ENCODE peak calls at places on chromosomes 7 and 10, in six cellular contexts. One of them, this sample, is unnamed. For H3K4me1 and H3K36me3, the result is how much of the 10 kb centered on the place peaks cover.

GRCh38 chr7:51467384-51468017 is 150.9 kb upstream of the COBL start:
- DNase-seq in trophoblast cell: no peak
- DNase-seq in cardiac muscle cell: no peak
- DNase-seq in tibial artery: no peak
- DNase-seq in heart left ventricle: no peak
- DNase-seq in CD4-positive, CD25-positive, alpha-beta regulatory T cell: no peak
- DNase-seq in this sample: peak

GRCh38 chr10:124657806-124658205 is 86.4 kb downstream of the FAM53B start:
- DNase-seq in cardiac muscle cell: peak
- DNase-seq in CD4-positive, CD25-positive, alpha-beta regulatory T cell: no peak
- DNase-seq in tibial artery: no peak
- DNase-seq in trophoblast cell: no peak
- DNase-seq in heart left ventricle: peak
- DNase-seq in this sample: no peak

GRCh38 chr7:155809332-155809946 is 2.8 kb downstream of the SHH start:
- DNase-seq in trophoblast cell: no peak
- DNase-seq in CD4-positive, CD25-positive, alpha-beta regulatory T cell: no peak
- DNase-seq in tibial artery: no peak
- DNase-seq in cardiac muscle cell: no peak
- DNase-seq in heart left ventricle: no peak
- DNase-seq in this sample: no peak

GRCh38 chr10:22931948-22932347 is 4.1 kb downstream of the ARMC3 start:
- DNase-seq in CD4-positive, CD25-positive, alpha-beta regulatory T cell: no peak
- DNase-seq in cardiac muscle cell: peak
- DNase-seq in tibial artery: no peak
- DNase-seq in trophoblast cell: no peak
- DNase-seq in heart left ventricle: no peak
- DNase-seq in this sample: no peak

GRCh38 chr7:45682836-45683555 is 108.8 kb downstream of the ADCY1 start:
- DNase-seq in CD4-positive, CD25-positive, alpha-beta regulatory T cell: no peak
- DNase-seq in tibial artery: peak
- DNase-seq in cardiac muscle cell: peak
- DNase-seq in heart left ventricle: no peak
- DNase-seq in trophoblast cell: no peak
- DNase-seq in this sample: no peak

GRCh38 chr7:93799750-93800357 is 90.7 kb downstream of the TFPI2 start:
- DNase-seq in cardiac muscle cell: peak
- DNase-seq in tibial artery: no peak
- DNase-seq in CD4-positive, CD25-positive, alpha-beta regulatory T cell: no peak
- DNase-seq in heart left ventricle: no peak
- DNase-seq in trophoblast cell: no peak
- DNase-seq in this sample: no peak

GRCh38 chr10:129579228-129579627 is 112.2 kb downstream of the MGMT start:
- DNase-seq in tibial artery: no peak
- DNase-seq in trophoblast cell: no peak
- DNase-seq in CD4-positive, CD25-positive, alpha-beta regulatory T cell: no peak
- DNase-seq in cardiac muscle cell: no peak
- DNase-seq in heart left ventricle: no peak
- DNase-seq in this sample: no peak

GRCh38 chr7:29647020-29647654 is 83.5 kb downstream of the PRR15 start:
- DNase-seq in tibial artery: no peak
- DNase-seq in heart left ventricle: no peak
- DNase-seq in CD4-positive, CD25-positive, alpha-beta regulatory T cell: no peak
- DNase-seq in trophoblast cell: no peak
- DNase-seq in cardiac muscle cell: peak
- DNase-seq in this sample: no peak

GRCh38 chr7:1100386-1100785 is 12.5 kb downstream of the GPER1 start:
- DNase-seq in CD4-positive, CD25-positive, alpha-beta regulatory T cell: no peak
- DNase-seq in heart left ventricle: no peak
- DNase-seq in cardiac muscle cell: no peak
- DNase-seq in trophoblast cell: no peak
- DNase-seq in tibial artery: no peak
- DNase-seq in this sample: no peak

GRCh38 chr7:122013070-122013469 is 131.0 kb downstream of the AASS start:
- DNase-seq in cardiac muscle cell: no peak
- DNase-seq in heart left ventricle: no peak
- DNase-seq in trophoblast cell: no peak
- DNase-seq in tibial artery: no peak
- DNase-seq in CD4-positive, CD25-positive, alpha-beta regulatory T cell: no peak
- DNase-seq in this sample: no peak

GRCh38 chr7:151146761-151147160 is 20.7 kb downstream of the GBX1 start:
- DNase-seq in heart left ventricle: no peak
- DNase-seq in CD4-positive, CD25-positive, alpha-beta regulatory T cell: no peak
- DNase-seq in tibial artery: no peak
- DNase-seq in trophoblast cell: no peak
- DNase-seq in cardiac muscle cell: no peak
- DNase-seq in this sample: no peak

GRCh38 chr7:127620406-127621233 is 2.7 kb upstream of the PAX4 start:
- DNase-seq in heart left ventricle: no peak
- DNase-seq in CD4-positive, CD25-positive, alpha-beta regulatory T cell: no peak
- DNase-seq in cardiac muscle cell: no peak
- DNase-seq in trophoblast cell: no peak
- DNase-seq in tibial artery: no peak
- DNase-seq in this sample: no peak

GRCh38 chr7:1851731-1852531 is 181.9 kb downstream of the ELFN1 start:
- DNase-seq in tibial artery: peak
- DNase-seq in CD4-positive, CD25-positive, alpha-beta regulatory T cell: no peak
- DNase-seq in trophoblast cell: no peak
- DNase-seq in heart left ventricle: peak
- DNase-seq in cardiac muscle cell: no peak
- DNase-seq in this sample: no peak

GRCh38 chr7:157769016-157769869 is 432.4 kb downstream of the DNAJB6 start:
- DNase-seq in tibial artery: no peak
- DNase-seq in cardiac muscle cell: no peak
- DNase-seq in CD4-positive, CD25-positive, alpha-beta regulatory T cell: no peak
- DNase-seq in trophoblast cell: no peak
- DNase-seq in heart left ventricle: no peak
- DNase-seq in this sample: no peak

GRCh38 chr7:95907337-95907736 is 135.0 kb downstream of the DYNC1I1 start:
- DNase-seq in CD4-positive, CD25-positive, alpha-beta regulatory T cell: no peak
- DNase-seq in tibial artery: no peak
- DNase-seq in cardiac muscle cell: no peak
- DNase-seq in heart left ventricle: no peak
- DNase-seq in trophoblast cell: no peak
- DNase-seq in this sample: no peak

GRCh38 chr7:45161842-45162241 is 4.3 kb downstream of the RAMP3 start:
- DNase-seq in trophoblast cell: no peak
- DNase-seq in heart left ventricle: peak
- DNase-seq in CD4-positive, CD25-positive, alpha-beta regulatory T cell: no peak
- DNase-seq in cardiac muscle cell: no peak
- DNase-seq in tibial artery: no peak
- DNase-seq in this sample: no peak

GRCh38 chr10:68560201-68560915 is at the start of gene TET1:
- DNase-seq in heart left ventricle: peak
- DNase-seq in trophoblast cell: no peak
- DNase-seq in tibial artery: peak
- DNase-seq in CD4-positive, CD25-positive, alpha-beta regulatory T cell: peak
- DNase-seq in cardiac muscle cell: peak
- DNase-seq in this sample: peak

GRCh38 chr10:21261705-21262285 is 263.7 kb downstream of the SKIDA1 start:
- DNase-seq in cardiac muscle cell: no peak
- DNase-seq in tibial artery: no peak
- DNase-seq in heart left ventricle: no peak
- DNase-seq in CD4-positive, CD25-positive, alpha-beta regulatory T cell: no peak
- DNase-seq in trophoblast cell: no peak
- DNase-seq in this sample: no peak

GRCh38 chr7:101696-102376 is 90.5 kb upstream of the FAM20C start:
- DNase-seq in trophoblast cell: peak
- DNase-seq in cardiac muscle cell: peak
- DNase-seq in tibial artery: no peak
- DNase-seq in CD4-positive, CD25-positive, alpha-beta regulatory T cell: no peak
- DNase-seq in heart left ventricle: no peak
- DNase-seq in this sample: no peak

GRCh38 chr10:129365767-129366400 is 101.2 kb upstream of the MGMT start:
- DNase-seq in trophoblast cell: no peak
- DNase-seq in tibial artery: no peak
- DNase-seq in cardiac muscle cell: no peak
- DNase-seq in CD4-positive, CD25-positive, alpha-beta regulatory T cell: no peak
- DNase-seq in heart left ventricle: no peak
- DNase-seq in this sample: no peak

GRCh38 chr10:70174058-70174741 is 3.9 kb upstream of the SAR1A start:
- DNase-seq in trophoblast cell: no peak
- DNase-seq in tibial artery: no peak
- DNase-seq in cardiac muscle cell: no peak
- DNase-seq in heart left ventricle: no peak
- DNase-seq in CD4-positive, CD25-positive, alpha-beta regulatory T cell: peak
- DNase-seq in this sample: peak

GRCh38 chr10:70302292-70302691 is 18.5 kb upstream of the NPFFR1 start:
- DNase-seq in CD4-positive, CD25-positive, alpha-beta regulatory T cell: no peak
- DNase-seq in trophoblast cell: no peak
- DNase-seq in cardiac muscle cell: peak
- DNase-seq in tibial artery: no peak
- DNase-seq in heart left ventricle: no peak
- DNase-seq in this sample: no peak

GRCh38 chr7:3922175-3922635 is 621.2 kb downstream of the SDK1 start:
- DNase-seq in trophoblast cell: peak
- DNase-seq in cardiac muscle cell: peak
- DNase-seq in heart left ventricle: peak
- DNase-seq in CD4-positive, CD25-positive, alpha-beta regulatory T cell: no peak
- DNase-seq in tibial artery: no peak
- DNase-seq in this sample: no peak

GRCh38 chr10:3783721-3784432 is 1.1 kb downstream of the KLF6 start:
- DNase-seq in cardiac muscle cell: peak
- DNase-seq in heart left ventricle: peak
- DNase-seq in tibial artery: peak
- DNase-seq in CD4-positive, CD25-positive, alpha-beta regulatory T cell: peak
- DNase-seq in trophoblast cell: peak
- DNase-seq in this sample: peak

DNA sequence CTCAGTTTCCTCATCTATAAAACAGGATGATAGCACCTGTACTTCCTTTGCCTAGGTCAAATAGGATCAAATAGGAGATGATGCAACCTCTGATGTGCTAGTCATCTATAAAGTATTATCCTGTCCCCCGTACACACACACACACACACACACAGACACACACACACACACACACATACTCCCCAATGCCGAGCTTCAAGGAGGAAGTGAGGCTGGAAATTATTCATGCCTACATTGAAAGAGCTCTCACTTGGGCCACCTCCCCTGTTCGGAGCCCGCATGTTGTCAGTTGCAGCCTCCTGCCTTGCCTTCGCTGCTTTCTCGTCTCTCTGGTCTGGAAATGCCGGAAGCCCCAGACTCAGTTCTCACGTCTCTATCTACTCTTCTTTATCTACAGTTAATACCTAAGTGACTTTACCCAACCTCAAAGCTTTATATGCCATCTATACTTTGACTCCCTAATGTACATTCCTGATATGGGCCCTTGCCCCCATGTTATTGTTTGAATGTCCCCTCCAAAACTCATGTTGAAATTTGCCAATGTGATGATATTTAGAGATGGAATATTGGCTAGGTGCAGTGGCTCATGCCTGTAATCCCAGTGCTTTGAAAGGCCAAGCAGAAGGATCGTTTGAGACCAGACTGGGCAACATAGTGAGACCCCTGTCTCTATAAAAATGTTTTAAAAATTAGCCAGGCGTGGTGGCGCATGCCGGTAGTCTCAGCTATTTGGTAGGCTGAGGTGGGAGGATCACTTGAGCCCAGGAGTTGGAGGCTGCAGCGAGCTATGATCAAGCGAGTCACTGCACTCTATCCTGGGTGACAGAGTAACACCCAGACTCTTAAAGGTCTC is 6.9 kb upstream of the UBE2H start:
- DNase-seq in CD4-positive, CD25-positive, alpha-beta regulatory T cell: no peak
- DNase-seq in trophoblast cell: peak
- DNase-seq in cardiac muscle cell: peak
- DNase-seq in heart left ventricle: no peak
- DNase-seq in tibial artery: no peak
- DNase-seq in this sample: no peak
- H3K27ac ChIP-seq in CD4-positive, CD25-positive, alpha-beta regulatory T cell: no peak
- H3K27ac ChIP-seq in trophoblast cell: peak
- H3K27ac ChIP-seq in cardiac muscle cell: peak
- H3K27ac ChIP-seq in heart left ventricle: no peak
- H3K27ac ChIP-seq in tibial artery: no peak
- H3K27ac ChIP-seq in this sample: no peak

GRCh38 chr7:129783097-129783919 is 169.5 kb downstream of the UBE2H start:
- DNase-seq in cardiac muscle cell: no peak
- DNase-seq in trophoblast cell: no peak
- DNase-seq in CD4-positive, CD25-positive, alpha-beta regulatory T cell: no peak
- DNase-seq in tibial artery: no peak
- DNase-seq in heart left ventricle: no peak
- DNase-seq in this sample: no peak
- H3K4me1 ChIP-seq in cardiac muscle cell: under half
- H3K4me1 ChIP-seq in trophoblast cell: under half
- H3K4me1 ChIP-seq in CD4-positive, CD25-positive, alpha-beta regulatory T cell: half or more
- H3K4me1 ChIP-seq in tibial artery: half or more
- H3K4me1 ChIP-seq in heart left ventricle: under half
- H3K4me1 ChIP-seq in this sample: half or more

DNA sequence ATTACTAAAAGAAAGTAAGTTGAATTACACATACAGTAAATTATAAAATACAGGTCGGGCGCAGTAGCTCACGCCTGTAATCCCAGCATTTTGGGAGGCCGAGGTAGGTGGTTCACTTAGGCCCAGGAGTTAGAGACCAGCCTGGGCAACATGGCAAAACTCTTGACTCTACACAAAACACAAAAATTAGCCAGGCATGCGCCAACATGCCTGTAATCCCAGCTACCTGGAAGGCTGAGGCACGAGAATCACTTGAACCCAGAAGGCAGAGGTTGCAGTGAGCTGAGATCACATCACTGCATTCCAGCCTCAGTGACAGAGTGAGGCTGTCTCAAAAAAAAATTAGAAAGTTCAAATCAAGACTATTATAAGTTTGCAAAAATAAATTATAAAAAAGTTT is 174.9 kb downstream of the GALNT11 start:
- DNase-seq in tibial artery: no peak
- DNase-seq in CD4-positive, CD25-positive, alpha-beta regulatory T cell: no peak
- DNase-seq in trophoblast cell: no peak
- DNase-seq in cardiac muscle cell: no peak
- DNase-seq in heart left ventricle: no peak
- DNase-seq in this sample: no peak
- H3K36me3 ChIP-seq in tibial artery: under half
- H3K36me3 ChIP-seq in CD4-positive, CD25-positive, alpha-beta regulatory T cell: half or more
- H3K36me3 ChIP-seq in trophoblast cell: under half
- H3K36me3 ChIP-seq in cardiac muscle cell: under half
- H3K36me3 ChIP-seq in heart left ventricle: under half
- H3K36me3 ChIP-seq in this sample: under half

DNA sequence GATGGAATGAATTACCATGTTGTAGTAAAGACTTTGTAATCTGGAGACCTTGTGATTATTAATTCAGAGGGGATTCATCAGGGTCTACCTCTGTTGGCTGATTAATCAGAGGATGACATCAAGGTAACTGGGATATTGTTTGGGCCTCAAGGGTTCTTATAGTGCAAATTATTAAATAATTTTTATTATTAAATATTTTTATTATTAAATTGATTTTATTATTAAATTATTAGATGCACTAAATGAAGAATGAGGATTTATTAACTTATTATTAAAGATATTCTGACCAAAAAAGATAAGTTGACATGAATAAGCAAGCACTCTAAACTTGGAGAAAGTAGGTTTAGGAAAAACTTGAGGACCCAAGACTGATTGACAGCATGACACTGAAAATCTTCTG is 661.7 kb downstream of the NRG3 start:
- DNase-seq in heart left ventricle: no peak
- DNase-seq in cardiac muscle cell: no peak
- DNase-seq in trophoblast cell: no peak
- DNase-seq in CD4-positive, CD25-positive, alpha-beta regulatory T cell: no peak
- DNase-seq in tibial artery: no peak
- DNase-seq in this sample: no peak
- H3K27ac ChIP-seq in heart left ventricle: no peak
- H3K27ac ChIP-seq in cardiac muscle cell: no peak
- H3K27ac ChIP-seq in trophoblast cell: no peak
- H3K27ac ChIP-seq in CD4-positive, CD25-positive, alpha-beta regulatory T cell: no peak
- H3K27ac ChIP-seq in tibial artery: no peak
- H3K27ac ChIP-seq in this sample: no peak

This sample was measured in naive thymus-derived CD4-positive, alpha-beta T cell.